ENCODE peak calls at places on chromosomes 1 and 21, in nine cellular contexts. K, H, Q, J, R, F, G, Y and M are unnamed samples.

GRCh38 chr1:208077232-208077751 is 166.4 kb upstream of the CD34 start:
- DNase-seq in F (no peak), R (no peak), H (no peak), J (no peak), Q (no peak), K (no peak), G (no peak), Y (no peak), M (no peak)

GRCh38 chr1:161439280-161440232 is 65.7 kb upstream of the FCGR2A start:
- DNase-seq in Q (no peak), F (peak), H (peak), R (no peak), G (no peak), J (peak), Y (no peak), K (no peak), M (peak)

GRCh38 chr1:91120915-91121314 is 99.1 kb upstream of the ZNF644 start:
- DNase-seq in H (no peak), G (no peak), Q (no peak), R (no peak), K (no peak), F (no peak), J (no peak), Y (no peak), M (no peak)

GRCh38 chr1:206579747-206580437 is 32.4 kb downstream of the EIF2D start:
- DNase-seq in H (peak), Q (no peak), F (peak), R (peak), G (no peak), K (peak), J (peak), Y (no peak), M (peak)

GRCh38 chr1:91846007-91846620 is 39.8 kb downstream of the TGFBR3 start:
- DNase-seq in J (no peak), R (no peak), F (peak), H (peak), G (peak), K (no peak), Q (no peak), Y (peak), M (no peak)

GRCh38 chr21:29953072-29953471 is 13.3 kb upstream of the GRIK1 start:
- DNase-seq in J (no peak), R (no peak), F (no peak), Q (no peak), Y (no peak), G (no peak), K (no peak), H (no peak), M (no peak)

GRCh38 chr21:44347911-44348451 is 5.4 kb upstream of the TRPM2 start:
- DNase-seq in H (no peak), R (no peak), Y (no peak), J (no peak), G (no peak), Q (no peak), F (no peak), K (no peak), M (no peak)

GRCh38 chr1:113091988-113092602 is 19.1 kb downstream of the LRIG2 start:
- DNase-seq in H (no peak), J (no peak), Y (no peak), R (no peak), Q (no peak), F (no peak), G (no peak), K (no peak), M (no peak)

GRCh38 chr1:161119017-161119378 is 1.1 kb downstream of the NIT1 start:
- DNase-seq in R (no peak), G (no peak), K (peak), F (peak), J (peak), Y (no peak), Q (no peak), H (peak), M (no peak)

GRCh38 chr1:181260271-181260670 is 171.8 kb downstream of the IER5 start:
- DNase-seq in Y (no peak), F (no peak), H (no peak), Q (no peak), G (no peak), K (no peak), R (no peak), J (no peak), M (no peak)

GRCh38 chr1:53535846-53536245 is 76.6 kb downstream of the DMRTB1 start:
- DNase-seq in R (no peak), K (no peak), Y (no peak), G (peak), J (peak), H (no peak), Q (no peak), F (no peak), M (no peak)

GRCh38 chr1:165650981-165651625 is 20.1 kb downstream of the MGST3 start:
- DNase-seq in Y (no peak), F (no peak), K (no peak), J (no peak), H (no peak), R (no peak), Q (no peak), G (no peak), M (no peak)

GRCh38 chr1:159067699-159068621 is 8.6 kb downstream of the AIM2 start:
- DNase-seq in R (no peak), Q (no peak), H (no peak), G (no peak), J (no peak), F (no peak), K (no peak), Y (no peak), M (no peak)

GRCh38 chr1:22639286-22639685 is 2.9 kb downstream of the C1QA start:
- DNase-seq in R (no peak), Y (no peak), H (peak), Q (no peak), G (peak), K (peak), J (peak), F (no peak), M (no peak)

GRCh38 chr1:20355828-20356735 is 65.4 kb downstream of the VWA5B1 start:
- DNase-seq in Y (no peak), K (no peak), H (no peak), R (no peak), G (no peak), J (peak), F (peak), Q (no peak), M (peak)

GRCh38 chr1:67194209-67194863 is 28.1 kb downstream of the IL23R start:
- DNase-seq in R (peak), G (no peak), H (no peak), Q (no peak), J (no peak), Y (no peak), F (no peak), K (no peak), M (no peak)

GRCh38 chr21:33228455-33228854 is 1.3 kb upstream of the IFNAR2 start:
- DNase-seq in F (no peak), K (no peak), J (no peak), Y (no peak), G (no peak), Q (no peak), H (no peak), R (no peak), M (no peak)

GRCh38 chr1:21299007-21299406 is 8.7 kb upstream of the ECE1 start:
- DNase-seq in K (no peak), Q (no peak), H (no peak), G (no peak), Y (peak), F (no peak), R (no peak), J (peak), M (no peak)

GRCh38 chr1:181179980-181180964 is 91.8 kb downstream of the IER5 start:
- DNase-seq in H (peak), K (peak), G (peak), R (no peak), J (peak), Q (peak), F (no peak), Y (peak), M (peak)

GRCh38 chr21:46402421-46402820 is 56.3 kb upstream of the DIP2A start:
- DNase-seq in R (no peak), Y (no peak), Q (no peak), K (peak), H (no peak), F (no peak), J (no peak), G (no peak), M (no peak)